ENCODE peak calls at places on chromosomes 5 and 9, in four cellular contexts. V, N, F and I are unnamed samples.

GRCh38 chr5:1112596-1113331 is 901 bp upstream of the SLC12A7 start:
- DNase-seq in V (peak; percentile 20), N (no peak), F (no peak), I (no peak)

GRCh38 chr5:14760548-14761002 is 96.1 kb downstream of the OTULIN start:
- DNase-seq in V (peak; percentile 73), N (no peak), F (no peak), I (no peak)

GRCh38 chr5:1330146-1330846 is 14.6 kb downstream of the CLPTM1L start:
- DNase-seq in V (no peak), N (no peak), F (no peak), I (no peak)

GRCh38 chr5:67455987-67456386 is 259.4 kb upstream of the CD180 start:
- DNase-seq in V (no peak), N (no peak), F (no peak), I (no peak)

GRCh38 chr5:172830876-172831662 is 3.0 kb upstream of the ERGIC1 start:
- DNase-seq in V (no peak), N (no peak), F (no peak), I (no peak)

GRCh38 chr5:158609328-158609727 is 490.4 kb downstream of the EBF1 start:
- DNase-seq in V (no peak), N (no peak), F (no peak), I (no peak)

GRCh38 chr9:35271637-35272036 is 109.8 kb downstream of the UNC13B start:
- DNase-seq in V (no peak), N (no peak), F (no peak), I (no peak)

GRCh38 chr9:120110520-120110919 is 469.4 kb downstream of the CDK5RAP2 start:
- DNase-seq in V (no peak), N (no peak), F (no peak), I (no peak)

GRCh38 chr5:172642046-172642409 is 965 bp downstream of the NEURL1B start:
- DNase-seq in V (no peak), N (no peak), F (no peak), I (no peak)

GRCh38 chr5:31771045-31771444 is 132.1 kb downstream of the PDZD2 start:
- DNase-seq in V (no peak), N (no peak), F (peak; percentile 30), I (no peak)

GRCh38 chr5:154384480-154385235 is 61.1 kb upstream of the SAP30L start:
- DNase-seq in V (no peak), N (no peak), F (peak; percentile 99), I (no peak)

GRCh38 chr9:118455259-118455658 is 751.1 kb downstream of the TLR4 start:
- DNase-seq in V (no peak), N (no peak), F (no peak), I (no peak)

GRCh38 chr5:152542741-152543140 is 137.7 kb upstream of the NMUR2 start:
- DNase-seq in V (no peak), N (no peak), F (no peak), I (no peak)

GRCh38 chr9:81801190-81801589 is 111.8 kb upstream of the TLE1 start:
- DNase-seq in V (no peak), N (no peak), F (no peak), I (no peak)

GRCh38 chr9:3467593-3468219 is 58.1 kb downstream of the RFX3 start:
- DNase-seq in V (peak; percentile 63), N (peak; percentile 70), F (no peak), I (peak; percentile 50)

GRCh38 chr5:73544429-73545402 is 20.7 kb downstream of the ANKRA2 start:
- DNase-seq in V (peak; percentile 100), N (no peak), F (no peak), I (peak; percentile 21)

GRCh38 chr9:18324928-18325327 is 149.0 kb upstream of the ADAMTSL1 start:
- DNase-seq in V (no peak), N (no peak), F (no peak), I (no peak)

GRCh38 chr5:33855396-33855795 is 36.4 kb downstream of the ADAMTS12 start:
- DNase-seq in V (no peak), N (no peak), F (no peak), I (no peak)

GRCh38 chr5:143592648-143593047 is 189.2 kb upstream of the NR3C1 start:
- DNase-seq in V (no peak), N (no peak), F (no peak), I (no peak)
- TF ChIP-seq NFIC in V (no peak), N (no peak), F (peak; percentile 50), I (no peak)

GRCh38 chr9:123614503-123615258 is 258.7 kb downstream of the CRB2 start:
- DNase-seq in V (no peak), N (no peak), F (no peak), I (no peak)
- TF ChIP-seq NFIC in V (no peak), N (no peak), F (no peak), I (no peak)

GRCh38 chr9:86027767-86028166 is 71.6 kb downstream of the GOLM1 start:
- DNase-seq in V (no peak), N (no peak), F (no peak), I (no peak)

GRCh38 chr9:86020731-86021130 is 78.6 kb downstream of the GOLM1 start:
- DNase-seq in V (no peak), N (no peak), F (no peak), I (no peak)

GRCh38 chr9:86021166-86021565 is 78.2 kb downstream of the GOLM1 start:
- DNase-seq in V (no peak), N (no peak), F (no peak), I (no peak)

GRCh38 chr9:86022687-86023266 is 76.6 kb downstream of the GOLM1 start:
- DNase-seq in V (no peak), N (no peak), F (no peak), I (no peak)
- TF ChIP-seq NFIC in V (no peak), N (no peak), F (no peak), I (no peak)

GRCh38 chr5:102959055-102959454 is 160.9 kb downstream of the GIN1 start:
- DNase-seq in V (no peak), N (peak; percentile 6), F (no peak), I (no peak)
- TF ChIP-seq NFIC in V (no peak), N (no peak), F (no peak), I (peak; percentile 88)

GRCh38 chr5:107112207-107112606 is 558.5 kb downstream of the EFNA5 start:
- DNase-seq in V (no peak), N (no peak), F (no peak), I (no peak)
- TF ChIP-seq NFIC in V (no peak), N (no peak), F (no peak), I (no peak)

GRCh38 chr5:175521313-175521833 is 43.0 kb downstream of the SFXN1 start:
- DNase-seq in V (no peak), N (no peak), F (no peak), I (no peak)

GRCh38 chr5:175519006-175519405 is 40.6 kb downstream of the SFXN1 start:
- DNase-seq in V (no peak), N (no peak), F (no peak), I (no peak)

GRCh38 chr5:175517824-175518450 is 39.6 kb downstream of the SFXN1 start:
- DNase-seq in V (no peak), N (peak; percentile 81), F (no peak), I (no peak)

GRCh38 chr5:175520873-175521272 is 42.5 kb downstream of the SFXN1 start:
- DNase-seq in V (no peak), N (no peak), F (no peak), I (no peak)

GRCh38 chr5:175520321-175520720 is 42.0 kb downstream of the SFXN1 start:
- DNase-seq in V (no peak), N (no peak), F (no peak), I (no peak)
- TF ChIP-seq NFIC in V (no peak), N (no peak), F (no peak), I (no peak)

DNA sequence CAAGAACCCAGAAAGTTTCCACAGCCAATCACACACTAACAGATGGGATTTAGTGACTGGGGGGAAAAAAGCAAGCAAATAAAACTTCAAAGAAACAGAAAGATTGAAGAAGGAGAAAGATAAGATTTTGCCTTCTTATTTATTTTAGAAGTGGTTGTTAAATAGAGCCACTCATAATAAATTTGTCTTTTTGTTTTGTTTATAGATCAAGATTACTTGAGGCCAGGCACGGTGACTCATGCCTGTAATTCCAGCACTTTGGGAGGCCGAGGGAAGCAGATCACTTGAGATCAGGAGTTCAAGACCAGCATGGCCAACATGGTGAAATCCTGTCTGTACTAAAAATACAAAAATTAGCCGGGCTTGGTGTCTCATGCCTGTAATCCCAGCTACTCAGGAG is 94.9 kb upstream of the RANBP3L start:
- DNase-seq in V (peak; percentile 35), N (no peak), F (no peak), I (no peak)
- TF ChIP-seq NFIC in V (no peak), N (no peak), F (no peak), I (no peak)

GRCh38 chr5:120096413-120096812 is 367.7 kb upstream of the PRR16 start:
- DNase-seq in V (no peak), N (no peak), F (no peak), I (no peak)
- TF ChIP-seq NFIC in V (no peak), N (no peak), F (no peak), I (no peak)

GRCh38 chr5:139710370-139711066 is 62.4 kb downstream of the CXXC5 start:
- DNase-seq in V (peak; percentile 73), N (peak; percentile 78), F (no peak), I (peak; percentile 83)

GRCh38 chr5:139711852-139712171 is 63.7 kb downstream of the CXXC5 start:
- DNase-seq in V (no peak), N (no peak), F (no peak), I (peak; percentile 78)

GRCh38 chr5:139708877-139709586 is 60.9 kb downstream of the CXXC5 start:
- DNase-seq in V (peak; percentile 75), N (peak; percentile 91), F (no peak), I (peak; percentile 94)

GRCh38 chr5:139709587-139710369 is 61.6 kb downstream of the CXXC5 start:
- DNase-seq in V (no peak), N (peak; percentile 75), F (no peak), I (peak; percentile 77)

GRCh38 chr5:139711067-139711851 is 63.1 kb downstream of the CXXC5 start:
- DNase-seq in V (no peak), N (peak; percentile 79), F (no peak), I (peak; percentile 82)
- TF ChIP-seq NFIC in V (no peak), N (no peak), F (no peak), I (no peak)